ENCODE peak calls at places on chromosome 9, in four cellular contexts. One of them, this sample, is unnamed.

GRCh38 chr9:100285601-100286000 is 67.1 kb downstream of the TEX10 start:
- DNase-seq in NCI-H748 treated with DMSO at 0.1 percent for 48 hours: no peak
- DNase-seq in HFF-Myc: no peak
- DNase-seq in AG09319: no peak
- DNase-seq in this sample: no peak

GRCh38 chr9:32603914-32604852 is 31.2 kb upstream of the NDUFB6 start:
- DNase-seq in NCI-H748 treated with DMSO at 0.1 percent for 48 hours: no peak
- DNase-seq in HFF-Myc: no peak
- DNase-seq in AG09319: no peak
- DNase-seq in this sample: no peak

GRCh38 chr9:113530022-113530635 is 66.6 kb downstream of the RGS3 start:
- DNase-seq in NCI-H748 treated with DMSO at 0.1 percent for 48 hours: no peak
- DNase-seq in HFF-Myc: no peak
- DNase-seq in AG09319: no peak
- DNase-seq in this sample: no peak

GRCh38 chr9:116589392-116590354 is 97.4 kb upstream of the TRIM32 start:
- DNase-seq in NCI-H748 treated with DMSO at 0.1 percent for 48 hours: no peak
- DNase-seq in HFF-Myc: peak
- DNase-seq in AG09319: no peak
- DNase-seq in this sample: no peak

GRCh38 chr9:33620738-33621439 is 96.8 kb downstream of the ANKRD18B start:
- DNase-seq in NCI-H748 treated with DMSO at 0.1 percent for 48 hours: no peak
- DNase-seq in HFF-Myc: peak
- DNase-seq in AG09319: peak
- DNase-seq in this sample: no peak

GRCh38 chr9:70881321-70881720 is 240.1 kb downstream of the TRPM3 start:
- DNase-seq in NCI-H748 treated with DMSO at 0.1 percent for 48 hours: no peak
- DNase-seq in HFF-Myc: no peak
- DNase-seq in AG09319: no peak
- DNase-seq in this sample: no peak

GRCh38 chr9:7454490-7455110 is 345.0 kb downstream of the DMAC1 start:
- DNase-seq in NCI-H748 treated with DMSO at 0.1 percent for 48 hours: no peak
- DNase-seq in HFF-Myc: no peak
- DNase-seq in AG09319: no peak
- DNase-seq in this sample: no peak

GRCh38 chr9:74748966-74749365 is 138.8 kb downstream of the TRPM6 start:
- DNase-seq in NCI-H748 treated with DMSO at 0.1 percent for 48 hours: no peak
- DNase-seq in HFF-Myc: no peak
- DNase-seq in AG09319: no peak
- DNase-seq in this sample: no peak

GRCh38 chr9:136725612-136726011 is 13.2 kb downstream of the DIPK1B start:
- DNase-seq in NCI-H748 treated with DMSO at 0.1 percent for 48 hours: no peak
- DNase-seq in HFF-Myc: no peak
- DNase-seq in AG09319: no peak
- DNase-seq in this sample: no peak

GRCh38 chr9:137838576-137838975 is 39.0 kb upstream of the CACNA1B start:
- DNase-seq in NCI-H748 treated with DMSO at 0.1 percent for 48 hours: no peak
- DNase-seq in HFF-Myc: no peak
- DNase-seq in AG09319: no peak
- DNase-seq in this sample: no peak

GRCh38 chr9:137705443-137705863 is 86.6 kb downstream of the EHMT1 start:
- DNase-seq in NCI-H748 treated with DMSO at 0.1 percent for 48 hours: no peak
- DNase-seq in HFF-Myc: no peak
- DNase-seq in AG09319: no peak
- DNase-seq in this sample: no peak

GRCh38 chr9:7033091-7033490 is 275.3 kb downstream of the KDM4C start:
- DNase-seq in NCI-H748 treated with DMSO at 0.1 percent for 48 hours: no peak
- DNase-seq in HFF-Myc: no peak
- DNase-seq in AG09319: no peak
- DNase-seq in this sample: no peak

GRCh38 chr9:36192196-36192595 is 1.5 kb downstream of the CLTA start:
- DNase-seq in NCI-H748 treated with DMSO at 0.1 percent for 48 hours: no peak
- DNase-seq in HFF-Myc: no peak
- DNase-seq in AG09319: no peak
- DNase-seq in this sample: no peak

GRCh38 chr9:3906437-3907213 is 380.8 kb upstream of the RFX3 start:
- DNase-seq in NCI-H748 treated with DMSO at 0.1 percent for 48 hours: no peak
- DNase-seq in HFF-Myc: peak
- DNase-seq in AG09319: peak
- DNase-seq in this sample: peak

GRCh38 chr9:137740311-137740710 is 121.5 kb downstream of the EHMT1 start:
- DNase-seq in NCI-H748 treated with DMSO at 0.1 percent for 48 hours: no peak
- DNase-seq in HFF-Myc: no peak
- DNase-seq in AG09319: no peak
- DNase-seq in this sample: no peak

GRCh38 chr9:114382951-114383865 is 4.6 kb downstream of the AKNA start:
- DNase-seq in NCI-H748 treated with DMSO at 0.1 percent for 48 hours: no peak
- DNase-seq in HFF-Myc: no peak
- DNase-seq in AG09319: no peak
- DNase-seq in this sample: no peak

GRCh38 chr9:75265525-75265972 is 177.2 kb downstream of the OSTF1 start:
- DNase-seq in NCI-H748 treated with DMSO at 0.1 percent for 48 hours: peak
- DNase-seq in HFF-Myc: peak
- DNase-seq in AG09319: no peak
- DNase-seq in this sample: peak

GRCh38 chr9:16191237-16191636 is 638.4 kb downstream of the CCDC171 start:
- DNase-seq in NCI-H748 treated with DMSO at 0.1 percent for 48 hours: no peak
- DNase-seq in HFF-Myc: no peak
- DNase-seq in AG09319: no peak
- DNase-seq in this sample: no peak

GRCh38 chr9:127676636-127677035 is 30.2 kb upstream of the CFAP157 start:
- DNase-seq in NCI-H748 treated with DMSO at 0.1 percent for 48 hours: no peak
- DNase-seq in HFF-Myc: no peak
- DNase-seq in AG09319: no peak
- DNase-seq in this sample: no peak

GRCh38 chr9:105890046-105890822 is 195.9 kb downstream of the TMEM38B start:
- DNase-seq in NCI-H748 treated with DMSO at 0.1 percent for 48 hours: no peak
- DNase-seq in HFF-Myc: no peak
- DNase-seq in AG09319: no peak
- DNase-seq in this sample: no peak

GRCh38 chr9:93952119-93952783 is 2.9 kb downstream of the BARX1 start:
- DNase-seq in NCI-H748 treated with DMSO at 0.1 percent for 48 hours: no peak
- DNase-seq in HFF-Myc: no peak
- DNase-seq in AG09319: no peak
- DNase-seq in this sample: no peak

GRCh38 chr9:85577353-85577952 is 164.3 kb downstream of the AGTPBP1 start:
- DNase-seq in NCI-H748 treated with DMSO at 0.1 percent for 48 hours: no peak
- DNase-seq in HFF-Myc: no peak
- DNase-seq in AG09319: no peak
- DNase-seq in this sample: no peak

GRCh38 chr9:126652140-126652558 is 38.4 kb downstream of the LMX1B start:
- DNase-seq in NCI-H748 treated with DMSO at 0.1 percent for 48 hours: no peak
- DNase-seq in HFF-Myc: no peak
- DNase-seq in AG09319: no peak
- DNase-seq in this sample: no peak

GRCh38 chr9:107615325-107615724 is 125.8 kb upstream of the KLF4 start:
- DNase-seq in NCI-H748 treated with DMSO at 0.1 percent for 48 hours: no peak
- DNase-seq in HFF-Myc: no peak
- DNase-seq in AG09319: no peak
- DNase-seq in this sample: no peak

GRCh38 chr9:34503406-34503805 is 19.4 kb downstream of the ENHO start:
- DNase-seq in NCI-H748 treated with DMSO at 0.1 percent for 48 hours: no peak
- DNase-seq in HFF-Myc: no peak
- DNase-seq in AG09319: no peak
- DNase-seq in this sample: no peak

GRCh38 chr9:6575324-6575758 is 70.2 kb downstream of the GLDC start:
- DNase-seq in NCI-H748 treated with DMSO at 0.1 percent for 48 hours: no peak
- DNase-seq in HFF-Myc: no peak
- DNase-seq in AG09319: no peak
- DNase-seq in this sample: no peak

GRCh38 chr9:116959775-116960174 is 272.7 kb downstream of the TRIM32 start:
- DNase-seq in NCI-H748 treated with DMSO at 0.1 percent for 48 hours: peak
- DNase-seq in HFF-Myc: peak
- DNase-seq in AG09319: no peak
- DNase-seq in this sample: no peak

GRCh38 chr9:127991017-127991756 is 10.4 kb upstream of the EEIG1 start:
- DNase-seq in NCI-H748 treated with DMSO at 0.1 percent for 48 hours: peak
- DNase-seq in HFF-Myc: no peak
- DNase-seq in AG09319: no peak
- DNase-seq in this sample: no peak

GRCh38 chr9:21656776-21657637 is 145.4 kb upstream of the MTAP start:
- DNase-seq in NCI-H748 treated with DMSO at 0.1 percent for 48 hours: no peak
- DNase-seq in HFF-Myc: no peak
- DNase-seq in AG09319: peak
- DNase-seq in this sample: no peak

GRCh38 chr9:107487521-107488399 is 1.8 kb downstream of the KLF4 start:
- DNase-seq in NCI-H748 treated with DMSO at 0.1 percent for 48 hours: peak
- DNase-seq in HFF-Myc: no peak
- DNase-seq in AG09319: no peak
- DNase-seq in this sample: peak

GRCh38 chr9:134682026-134682425 is 40.4 kb downstream of the COL5A1 start:
- DNase-seq in NCI-H748 treated with DMSO at 0.1 percent for 48 hours: no peak
- DNase-seq in HFF-Myc: no peak
- DNase-seq in AG09319: no peak
- DNase-seq in this sample: no peak

This sample was measured in lung.